ENCODE peak calls at places on chromosomes 4 and X, in six cellular contexts. One of them, this sample, is unnamed.

GRCh38 chr4:113657834-113658233 is 103.7 kb downstream of the CAMK2D start:
- DNase-seq in caudate nucleus: no peak
- DNase-seq in T-helper 17 cell: no peak
- DNase-seq in RPMI7951: peak
- DNase-seq in Karpas-422: no peak
- DNase-seq in choroid plexus epithelial cell: peak
- DNase-seq in this sample: no peak

GRCh38 chr4:147378780-147379179 is 102.1 kb upstream of the EDNRA start:
- DNase-seq in caudate nucleus: no peak
- DNase-seq in Karpas-422: no peak
- DNase-seq in T-helper 17 cell: no peak
- DNase-seq in RPMI7951: no peak
- DNase-seq in choroid plexus epithelial cell: no peak
- DNase-seq in this sample: no peak

GRCh38 chr4:154230091-154230490 is 261.5 kb downstream of the DCHS2 start:
- DNase-seq in choroid plexus epithelial cell: no peak
- DNase-seq in T-helper 17 cell: no peak
- DNase-seq in caudate nucleus: no peak
- DNase-seq in Karpas-422: no peak
- DNase-seq in RPMI7951: peak
- DNase-seq in this sample: no peak

GRCh38 chr4:145945431-145946155 is 7.0 kb upstream of the ZNF827 start:
- DNase-seq in choroid plexus epithelial cell: peak
- DNase-seq in T-helper 17 cell: no peak
- DNase-seq in caudate nucleus: no peak
- DNase-seq in RPMI7951: no peak
- DNase-seq in Karpas-422: no peak
- DNase-seq in this sample: no peak

GRCh38 chr4:140149851-140150635 is 3.9 kb downstream of the MAML3 start:
- DNase-seq in Karpas-422: peak
- DNase-seq in RPMI7951: peak
- DNase-seq in caudate nucleus: no peak
- DNase-seq in choroid plexus epithelial cell: peak
- DNase-seq in T-helper 17 cell: peak
- DNase-seq in this sample: peak

GRCh38 chrX:108696690-108697089 is 39.7 kb downstream of the IRS4 start:
- DNase-seq in choroid plexus epithelial cell: peak
- DNase-seq in caudate nucleus: no peak
- DNase-seq in RPMI7951: no peak
- DNase-seq in T-helper 17 cell: no peak
- DNase-seq in Karpas-422: no peak
- DNase-seq in this sample: no peak

GRCh38 chr4:85792576-85792975 is 317.6 kb downstream of the ARHGAP24 start:
- DNase-seq in Karpas-422: no peak
- DNase-seq in RPMI7951: no peak
- DNase-seq in T-helper 17 cell: no peak
- DNase-seq in caudate nucleus: no peak
- DNase-seq in choroid plexus epithelial cell: no peak
- DNase-seq in this sample: no peak

GRCh38 chr4:15149234-15149841 is 147.1 kb downstream of the CPEB2 start:
- DNase-seq in Karpas-422: no peak
- DNase-seq in RPMI7951: no peak
- DNase-seq in caudate nucleus: no peak
- DNase-seq in choroid plexus epithelial cell: peak
- DNase-seq in T-helper 17 cell: no peak
- DNase-seq in this sample: peak

GRCh38 chrX:101932249-101932570 is 383 bp upstream of the ZMAT1 start:
- DNase-seq in Karpas-422: no peak
- DNase-seq in caudate nucleus: no peak
- DNase-seq in T-helper 17 cell: no peak
- DNase-seq in choroid plexus epithelial cell: no peak
- DNase-seq in RPMI7951: no peak
- DNase-seq in this sample: no peak

GRCh38 chr4:165668694-165669093 is 204.3 kb upstream of the TLL1 start:
- DNase-seq in Karpas-422: no peak
- DNase-seq in choroid plexus epithelial cell: peak
- DNase-seq in caudate nucleus: no peak
- DNase-seq in RPMI7951: no peak
- DNase-seq in T-helper 17 cell: no peak
- DNase-seq in this sample: no peak

GRCh38 chr4:3826247-3827172 is 60.3 kb downstream of the ADRA2C start:
- DNase-seq in RPMI7951: no peak
- DNase-seq in Karpas-422: no peak
- DNase-seq in choroid plexus epithelial cell: no peak
- DNase-seq in caudate nucleus: no peak
- DNase-seq in T-helper 17 cell: no peak
- DNase-seq in this sample: no peak

GRCh38 chrX:63350551-63350950 is 581 bp downstream of the SPIN4 start:
- DNase-seq in choroid plexus epithelial cell: no peak
- DNase-seq in Karpas-422: peak
- DNase-seq in T-helper 17 cell: no peak
- DNase-seq in caudate nucleus: peak
- DNase-seq in RPMI7951: peak
- DNase-seq in this sample: peak

GRCh38 chrX:74248889-74249288 is 55.1 kb upstream of the ZCCHC13 start:
- DNase-seq in caudate nucleus: no peak
- DNase-seq in RPMI7951: peak
- DNase-seq in choroid plexus epithelial cell: peak
- DNase-seq in Karpas-422: no peak
- DNase-seq in T-helper 17 cell: no peak
- DNase-seq in this sample: no peak

GRCh38 chr4:173038192-173038896 is 130.3 kb upstream of the GALNT7 start:
- DNase-seq in T-helper 17 cell: no peak
- DNase-seq in caudate nucleus: no peak
- DNase-seq in RPMI7951: no peak
- DNase-seq in choroid plexus epithelial cell: no peak
- DNase-seq in Karpas-422: no peak
- DNase-seq in this sample: no peak

GRCh38 chr4:83231620-83232056 is 53.0 kb downstream of the COQ2 start:
- DNase-seq in T-helper 17 cell: no peak
- DNase-seq in RPMI7951: peak
- DNase-seq in choroid plexus epithelial cell: peak
- DNase-seq in caudate nucleus: no peak
- DNase-seq in Karpas-422: no peak
- DNase-seq in this sample: no peak

GRCh38 chr4:1337376-1337831 is 9.6 kb upstream of the UVSSA start:
- DNase-seq in RPMI7951: peak
- DNase-seq in caudate nucleus: no peak
- DNase-seq in choroid plexus epithelial cell: no peak
- DNase-seq in Karpas-422: no peak
- DNase-seq in T-helper 17 cell: no peak
- DNase-seq in this sample: peak

GRCh38 chrX:54358424-54359211 is 772 bp upstream of the WNK3 start:
- DNase-seq in T-helper 17 cell: no peak
- DNase-seq in RPMI7951: peak
- DNase-seq in Karpas-422: no peak
- DNase-seq in choroid plexus epithelial cell: peak
- DNase-seq in caudate nucleus: peak
- DNase-seq in this sample: no peak

GRCh38 chr4:183289688-183290087 is 30.4 kb downstream of the CLDN22 start:
- DNase-seq in RPMI7951: peak
- DNase-seq in caudate nucleus: no peak
- DNase-seq in choroid plexus epithelial cell: no peak
- DNase-seq in Karpas-422: no peak
- DNase-seq in T-helper 17 cell: no peak
- DNase-seq in this sample: no peak

GRCh38 chrX:140389331-140389730 is 115.5 kb downstream of the SOX3 start:
- DNase-seq in Karpas-422: no peak
- DNase-seq in caudate nucleus: no peak
- DNase-seq in T-helper 17 cell: no peak
- DNase-seq in choroid plexus epithelial cell: no peak
- DNase-seq in RPMI7951: no peak
- DNase-seq in this sample: no peak

GRCh38 chr4:188008377-188008776 is 12.8 kb downstream of the ZFP42 start:
- DNase-seq in caudate nucleus: no peak
- DNase-seq in choroid plexus epithelial cell: peak
- DNase-seq in T-helper 17 cell: no peak
- DNase-seq in Karpas-422: no peak
- DNase-seq in RPMI7951: peak
- DNase-seq in this sample: no peak

GRCh38 chr4:117400039-117400835 is 314.9 kb upstream of the TRAM1L1 start:
- DNase-seq in caudate nucleus: no peak
- DNase-seq in Karpas-422: no peak
- DNase-seq in RPMI7951: peak
- DNase-seq in T-helper 17 cell: no peak
- DNase-seq in choroid plexus epithelial cell: peak
- DNase-seq in this sample: peak

GRCh38 chr4:8600686-8601085 is 8.1 kb downstream of the CPZ start:
- DNase-seq in caudate nucleus: no peak
- DNase-seq in Karpas-422: no peak
- DNase-seq in RPMI7951: no peak
- DNase-seq in T-helper 17 cell: no peak
- DNase-seq in choroid plexus epithelial cell: no peak
- DNase-seq in this sample: no peak

GRCh38 chrX:54223581-54223980 is 40.5 kb upstream of the FAM120C start:
- DNase-seq in RPMI7951: no peak
- DNase-seq in choroid plexus epithelial cell: no peak
- DNase-seq in T-helper 17 cell: no peak
- DNase-seq in caudate nucleus: no peak
- DNase-seq in Karpas-422: no peak
- DNase-seq in this sample: no peak

GRCh38 chrX:14729058-14729457 is 143.8 kb downstream of the FANCB start:
- DNase-seq in caudate nucleus: no peak
- DNase-seq in choroid plexus epithelial cell: peak
- DNase-seq in Karpas-422: no peak
- DNase-seq in RPMI7951: no peak
- DNase-seq in T-helper 17 cell: no peak
- DNase-seq in this sample: no peak

GRCh38 chr4:74451214-74451661 is 6.3 kb downstream of the AREG start:
- DNase-seq in caudate nucleus: no peak
- DNase-seq in choroid plexus epithelial cell: peak
- DNase-seq in T-helper 17 cell: no peak
- DNase-seq in RPMI7951: peak
- DNase-seq in Karpas-422: no peak
- DNase-seq in this sample: peak

GRCh38 chrX:2577844-2578444 is 77.2 kb upstream of the DHRSX start:
- DNase-seq in choroid plexus epithelial cell: peak
- DNase-seq in T-helper 17 cell: no peak
- DNase-seq in caudate nucleus: no peak
- DNase-seq in Karpas-422: no peak
- DNase-seq in RPMI7951: no peak
- DNase-seq in this sample: no peak

GRCh38 chrX:149470960-149471359 is 34.1 kb downstream of the IDS start:
- DNase-seq in T-helper 17 cell: peak
- DNase-seq in caudate nucleus: peak
- DNase-seq in choroid plexus epithelial cell: peak
- DNase-seq in Karpas-422: peak
- DNase-seq in RPMI7951: peak
- DNase-seq in this sample: peak

This sample was measured in AG08396.